ENCODE peak calls at places on chromosome 10, in seven cellular contexts. L, V, K, X, T, I and C are unnamed samples.

GRCh38 chr10:104488046-104488832 is 134.6 kb downstream of the CFAP58 start:
- DNase-seq in L (no peak), V (peak), K (no peak), X (no peak), T (no peak), I (no peak), C (no peak)

GRCh38 chr10:110993024-110993693 is 73.8 kb downstream of the SHOC2 start:
- DNase-seq in L (no peak), V (no peak), K (no peak), X (no peak), T (peak), I (peak), C (no peak)

GRCh38 chr10:126331101-126331500 is 57.2 kb downstream of the ADAM12 start:
- DNase-seq in L (no peak), V (no peak), K (no peak), X (no peak), T (no peak), I (no peak), C (no peak)

GRCh38 chr10:22713853-22714523 is 390 bp downstream of the PIP4K2A start:
- DNase-seq in L (peak), V (peak), K (no peak), X (no peak), T (peak), I (peak), C (peak)

GRCh38 chr10:103575416-103576075 is 82.0 kb downstream of the NEURL1 start:
- DNase-seq in L (no peak), V (no peak), K (no peak), X (no peak), T (peak), I (no peak), C (no peak)

GRCh38 chr10:118694848-118695247 is 59.9 kb downstream of the CACUL1 start:
- DNase-seq in L (no peak), V (no peak), K (no peak), X (no peak), T (no peak), I (no peak), C (no peak)

GRCh38 chr10:53601260-53601875 is 828.8 kb upstream of the MBL2 start:
- DNase-seq in L (peak), V (peak), K (peak), X (peak), T (peak), I (peak), C (peak)

GRCh38 chr10:10665750-10666149 is 351.9 kb upstream of the CELF2 start:
- DNase-seq in L (no peak), V (no peak), K (no peak), X (no peak), T (no peak), I (no peak), C (no peak)

GRCh38 chr10:5887641-5888040 is 2.1 kb downstream of the ANKRD16 start:
- DNase-seq in L (no peak), V (no peak), K (no peak), X (no peak), T (no peak), I (no peak), C (no peak)

GRCh38 chr10:124354411-124355382 is 64.0 kb downstream of the OAT start:
- DNase-seq in L (peak), V (peak), K (peak), X (peak), T (no peak), I (peak), C (no peak)

GRCh38 chr10:81042647-81043046 is 504.9 kb downstream of the SH2D4B start:
- DNase-seq in L (no peak), V (no peak), K (no peak), X (no peak), T (no peak), I (no peak), C (no peak)

GRCh38 chr10:67788028-67788886 is 49.7 kb downstream of the DNAJC12 start:
- DNase-seq in L (peak), V (peak), K (peak), X (peak), T (peak), I (peak), C (peak)

GRCh38 chr10:3623746-3624145 is 161.3 kb downstream of the KLF6 start:
- DNase-seq in L (no peak), V (no peak), K (no peak), X (no peak), T (no peak), I (no peak), C (peak)

GRCh38 chr10:77385315-77385714 is 252.3 kb downstream of the KCNMA1 start:
- DNase-seq in L (no peak), V (no peak), K (no peak), X (no peak), T (no peak), I (no peak), C (no peak)

GRCh38 chr10:132599712-132600111 is 62.1 kb downstream of the INPP5A start:
- DNase-seq in L (no peak), V (no peak), K (no peak), X (no peak), T (no peak), I (no peak), C (no peak)

GRCh38 chr10:102120987-102121738 is 995 bp upstream of the LDB1 start:
- DNase-seq in L (peak), V (peak), K (no peak), X (peak), T (no peak), I (no peak), C (no peak)

GRCh38 chr10:23293145-23293724 is 51.4 kb downstream of the C10orf67 start:
- DNase-seq in L (peak), V (peak), K (peak), X (peak), T (peak), I (peak), C (peak)

GRCh38 chr10:28996947-28997551 is 291.8 kb upstream of the LYZL1 start:
- DNase-seq in L (no peak), V (no peak), K (no peak), X (no peak), T (peak), I (no peak), C (no peak)

GRCh38 chr10:70114902-70115301 is 17.7 kb downstream of the AIFM2 start:
- DNase-seq in L (no peak), V (no peak), K (no peak), X (no peak), T (no peak), I (no peak), C (no peak)

GRCh38 chr10:94630017-94630688 is 53.4 kb upstream of the CYP2C18 start:
- DNase-seq in L (peak), V (peak), K (peak), X (peak), T (peak), I (peak), C (peak)

GRCh38 chr10:123140164-123140982 is 4.6 kb downstream of the HMX3 start:
- DNase-seq in L (no peak), V (peak), K (no peak), X (peak), T (no peak), I (no peak), C (no peak)

GRCh38 chr10:49187950-49188761 is at the start of gene TMEM273:
- DNase-seq in L (no peak), V (peak), K (no peak), X (no peak), T (peak), I (peak), C (peak)

GRCh38 chr10:26310361-26310760 is 93.8 kb downstream of the GAD2 start:
- DNase-seq in L (no peak), V (no peak), K (no peak), X (no peak), T (no peak), I (no peak), C (peak)
- H3K27ac ChIP-seq in L (no peak), V (no peak), K (no peak), X (no peak), T (no peak), I (no peak), C (peak)

GRCh38 chr10:121302541-121303180 is 295.6 kb downstream of the FGFR2 start:
- DNase-seq in L (no peak), V (no peak), K (no peak), X (no peak), T (peak), I (no peak), C (no peak)
- TF ChIP-seq CTCF in L (no peak), V (no peak), K (peak), X (no peak), T (no peak), I (no peak), C (no peak)

GRCh38 chr10:51711519-51711891 is 12.1 kb upstream of the CSTF2T start:
- DNase-seq in L (no peak), V (no peak), K (no peak), X (no peak), T (no peak), I (no peak), C (no peak)
- TF ChIP-seq EZH2phosphoT487 in L (no peak), V (no peak), K (no peak), X (no peak), T (no peak), I (no peak), C (no peak)

GRCh38 chr10:85977642-85978041 is 389.0 kb downstream of the GRID1 start:
- DNase-seq in L (no peak), V (no peak), K (no peak), X (no peak), T (no peak), I (no peak), C (no peak)

GRCh38 chr10:85983051-85983450 is 383.5 kb downstream of the GRID1 start:
- DNase-seq in L (no peak), V (no peak), K (no peak), X (no peak), T (no peak), I (no peak), C (no peak)

GRCh38 chr10:85979598-85979997 is 387.0 kb downstream of the GRID1 start:
- DNase-seq in L (no peak), V (no peak), K (no peak), X (no peak), T (no peak), I (no peak), C (no peak)

GRCh38 chr10:85976267-85976793 is 390.3 kb downstream of the GRID1 start:
- DNase-seq in L (no peak), V (peak), K (no peak), X (no peak), T (no peak), I (no peak), C (no peak)

GRCh38 chr10:85978566-85979358 is 387.8 kb downstream of the GRID1 start:
- DNase-seq in L (no peak), V (no peak), K (no peak), X (no peak), T (no peak), I (no peak), C (no peak)
- H3K27ac ChIP-seq in L (no peak), V (no peak), K (no peak), X (no peak), T (no peak), I (no peak), C (no peak)

DNA sequence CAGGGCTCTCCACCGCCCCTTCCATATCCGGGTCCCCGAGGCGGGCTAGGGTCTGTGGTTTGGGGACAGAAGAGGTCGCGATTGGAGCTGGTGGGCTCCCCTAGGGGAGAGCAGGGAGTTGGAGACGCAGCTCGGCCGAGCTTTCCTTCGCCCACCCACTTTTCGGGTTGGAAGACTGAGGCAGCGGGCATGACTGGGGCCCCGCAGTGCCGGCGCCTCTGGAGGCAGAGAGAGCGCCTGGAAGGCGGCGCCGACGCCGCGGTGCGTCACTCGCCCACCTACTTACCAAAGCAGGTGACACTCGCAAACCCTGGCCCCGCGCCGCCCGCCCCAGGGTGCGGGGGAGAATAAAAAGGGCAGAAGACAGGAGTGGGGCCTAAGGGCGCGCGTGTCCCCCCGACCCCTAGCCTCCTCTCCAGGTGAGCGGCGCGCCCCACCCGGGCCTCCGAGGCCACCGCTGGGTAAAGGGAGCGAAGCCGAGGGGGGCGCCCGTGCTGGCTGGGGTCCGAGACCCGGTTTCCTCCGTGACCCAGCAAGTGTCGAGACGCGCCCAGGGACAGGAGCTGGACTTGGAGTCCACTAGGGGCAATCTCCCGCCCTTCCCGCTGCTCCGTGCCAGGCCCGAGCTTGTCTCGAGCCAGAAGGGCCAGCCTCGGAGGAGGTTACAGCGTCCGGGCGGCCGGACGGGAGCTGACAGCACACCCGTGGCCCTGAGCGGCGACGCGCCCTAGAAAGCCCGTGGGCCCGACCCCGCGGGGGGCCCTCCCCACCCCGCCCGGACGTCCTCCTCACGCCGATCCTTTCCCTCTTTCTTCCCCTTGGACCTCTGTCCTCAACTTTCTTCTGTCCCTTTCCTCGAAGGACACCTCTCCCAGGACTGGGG is 34.4 kb upstream of the GRID1 start:
- DNase-seq in L (peak), V (peak), K (peak), X (peak), T (peak), I (peak), C (peak)
- TF ChIP-seq CTCF in L (peak), V (peak), K (no peak), X (peak), T (no peak), I (no peak), C (peak)